ENCODE peak calls at places on chromosomes 13 and 19, in four cellular contexts. I, D, G and Y are unnamed samples.

GRCh38 chr13:77429320-77430142 is 102.6 kb upstream of the MYCBP2 start:
- DNase-seq in I (no peak), D (no peak), G (no peak), Y (no peak)

GRCh38 chr19:41515054-41515652 is 60.8 kb upstream of the CEACAM21 start:
- DNase-seq in I (no peak), D (no peak), G (no peak), Y (no peak)

GRCh38 chr13:81184556-81185265 is 843.8 kb upstream of the SPRY2 start:
- DNase-seq in I (peak; percentile 86), D (no peak), G (no peak), Y (no peak)

GRCh38 chr13:76667551-76667950 is 218.7 kb downstream of the KCTD12 start:
- DNase-seq in I (peak; percentile 19), D (no peak), G (no peak), Y (peak; percentile 32)

GRCh38 chr13:42355118-42355840 is 83.3 kb downstream of the AKAP11 start:
- DNase-seq in I (peak; percentile 11), D (no peak), G (no peak), Y (no peak)

GRCh38 chr19:51478381-51479285 is at the start of gene CEACAM18:
- DNase-seq in I (no peak), D (no peak), G (no peak), Y (no peak)

GRCh38 chr19:48752511-48753365 is at the start of gene FUT1:
- DNase-seq in I (peak; percentile 94), D (no peak), G (peak; percentile 92), Y (peak; percentile 43)

GRCh38 chr13:111937763-111938375 is 129.1 kb upstream of the SOX1 start:
- DNase-seq in I (no peak), D (no peak), G (peak; percentile 10), Y (no peak)

GRCh38 chr13:63901630-63902029 is 2486.0 kb upstream of the PCDH20 start:
- DNase-seq in I (peak; percentile 29), D (no peak), G (no peak), Y (peak; percentile 7)

GRCh38 chr19:51743405-51743804 is 8.3 kb downstream of the FPR1 start:
- DNase-seq in I (no peak), D (no peak), G (no peak), Y (no peak)

GRCh38 chr19:9144920-9145319 is 4.7 kb downstream of the ZNF317 start:
- DNase-seq in I (peak; percentile 23), D (no peak), G (no peak), Y (no peak)

GRCh38 chr13:31150315-31150985 is 11.3 kb downstream of the HSPH1 start:
- DNase-seq in I (no peak), D (no peak), G (no peak), Y (no peak)

GRCh38 chr13:57582032-57582431 is 49.5 kb upstream of the PCDH17 start:
- DNase-seq in I (peak; percentile 67), D (no peak), G (no peak), Y (peak; percentile 34)

GRCh38 chr19:43667524-43668405 is 2.2 kb downstream of the PLAUR start:
- DNase-seq in I (no peak), D (no peak), G (no peak), Y (no peak)

GRCh38 chr13:75038315-75038881 is 443.6 kb downstream of the TBC1D4 start:
- DNase-seq in I (no peak), D (no peak), G (no peak), Y (no peak)

GRCh38 chr13:28753946-28754345 is 35.2 kb upstream of the SLC46A3 start:
- DNase-seq in I (peak; percentile 42), D (no peak), G (no peak), Y (no peak)

GRCh38 chr19:36267061-36267845 is 52.3 kb downstream of the ZNF146 start:
- DNase-seq in I (no peak), D (no peak), G (no peak), Y (no peak)

GRCh38 chr19:4497770-4498389 is 20.4 kb downstream of the PLIN4 start:
- DNase-seq in I (no peak), D (no peak), G (no peak), Y (no peak)

GRCh38 chr19:46081928-46082727 is 41.3 kb upstream of the IGFL4 start:
- DNase-seq in I (peak; percentile 68), D (no peak), G (no peak), Y (peak; percentile 65)

GRCh38 chr19:16293133-16294085 is 31.2 kb upstream of the KLF2 start:
- DNase-seq in I (no peak), D (peak; percentile 26), G (peak; percentile 52), Y (no peak)

GRCh38 chr19:51359294-51359693 is 6.9 kb downstream of the ETFB start:
- DNase-seq in I (no peak), D (no peak), G (no peak), Y (no peak)

GRCh38 chr19:10975374-10976036 is 14.7 kb downstream of the SMARCA4 start:
- DNase-seq in I (no peak), D (no peak), G (peak; percentile 29), Y (no peak)

GRCh38 chr13:78655007-78655406 is 3.9 kb downstream of the OBI1 start:
- DNase-seq in I (no peak), D (no peak), G (no peak), Y (no peak)

GRCh38 chr19:19034204-19034624 is 811 bp downstream of the ARMC6 start:
- DNase-seq in I (peak; percentile 90), D (peak; percentile 14), G (peak; percentile 79), Y (peak; percentile 85)

GRCh38 chr13:56299650-56300049 is 841.1 kb upstream of the PRR20A start:
- DNase-seq in I (no peak), D (no peak), G (no peak), Y (no peak)

GRCh38 chr13:85974604-85975366 is 175.6 kb upstream of the SLITRK6 start:
- DNase-seq in I (no peak), D (no peak), G (no peak), Y (no peak)

GRCh38 chr13:44703371-44703770 is 127.2 kb upstream of the TSC22D1 start:
- DNase-seq in I (no peak), D (no peak), G (no peak), Y (no peak)

GRCh38 chr13:110418944-110419343 is 111.9 kb downstream of the COL4A2 start:
- DNase-seq in I (no peak), D (no peak), G (no peak), Y (no peak)

GRCh38 chr19:6543866-6544347 is 13.1 kb downstream of the TNFSF9 start:
- DNase-seq in I (no peak), D (no peak), G (no peak), Y (no peak)

GRCh38 chr19:14089662-14090508 is 666 bp downstream of the SAMD1 start:
- DNase-seq in I (peak; percentile 63), D (peak; percentile 9), G (no peak), Y (peak; percentile 82)

GRCh38 chr13:87982436-87982835 is 311.3 kb downstream of the SLITRK5 start:
- DNase-seq in I (no peak), D (no peak), G (no peak), Y (no peak)

GRCh38 chr19:50896591-50897190 is 14.5 kb downstream of the KLK4 start:
- DNase-seq in I (no peak), D (no peak), G (no peak), Y (no peak)

GRCh38 chr13:110265682-110266430 is 41.1 kb downstream of the COL4A1 start:
- DNase-seq in I (peak; percentile 36), D (no peak), G (no peak), Y (no peak)

GRCh38 chr13:20401958-20402856 is 123.5 kb downstream of the CRYL1 start:
- DNase-seq in I (peak; percentile 85), D (no peak), G (peak; percentile 18), Y (no peak)

GRCh38 chr19:17041994-17042393 is 15.4 kb upstream of the CPAMD8 start:
- DNase-seq in I (no peak), D (no peak), G (no peak), Y (no peak)

GRCh38 chr13:45575830-45576180 is 39.7 kb downstream of the ERICH6B start:
- DNase-seq in I (no peak), D (no peak), G (no peak), Y (no peak)

GRCh38 chr13:59047546-59047945 is 1116.2 kb downstream of the DIAPH3 start:
- DNase-seq in I (peak; percentile 37), D (no peak), G (no peak), Y (no peak)

GRCh38 chr13:108193806-108194205 is 21.5 kb downstream of the LIG4 start:
- DNase-seq in I (no peak), D (no peak), G (no peak), Y (no peak)